ENCODE peak calls at places on chromosomes 16 and 17, in five cellular contexts. Y is lower lobe of right lung, Z is heart left ventricle, F is fibroblast of lung, U is endothelial cell. I is an unnamed sample.

GRCh38 chr16:69019811-69020210 is 85.6 kb upstream of the HAS3 start:
- DNase-seq in U (no peak), Z (no peak), F (no peak), Y (no peak), I (no peak)

GRCh38 chr16:83849434-83849833 is 41.7 kb downstream of the HSBP1 start:
- DNase-seq in Y (no peak), F (no peak), Z (no peak), U (no peak), I (no peak)

GRCh38 chr16:78659668-78660217 is 560.3 kb downstream of the WWOX start:
- DNase-seq in U (no peak), Y (no peak), F (no peak), Z (no peak), I (no peak)

GRCh38 chr17:81551458-81552243 is 502 bp downstream of the FAAP100 start:
- DNase-seq in U (peak), F (no peak), Z (peak), Y (no peak), I (peak)

GRCh38 chr17:3385869-3386816 is at the start of gene OR3A2:
- DNase-seq in F (no peak), U (no peak), Y (no peak), Z (no peak), I (no peak)

GRCh38 chr16:3945751-3946603 is 65.5 kb upstream of the CREBBP start:
- DNase-seq in Z (no peak), F (peak), U (no peak), Y (peak), I (peak)

GRCh38 chr16:87352818-87353217 is 30.8 kb downstream of the FBXO31 start:
- DNase-seq in F (no peak), Y (no peak), Z (no peak), U (no peak), I (no peak)

GRCh38 chr16:30882429-30883310 is 11.2 kb downstream of the BCL7C start:
- DNase-seq in U (no peak), Y (no peak), Z (peak), F (no peak), I (no peak)

GRCh38 chr17:4165301-4166010 is 22.5 kb downstream of the CYB5D2 start:
- DNase-seq in Z (no peak), F (peak), U (no peak), Y (no peak), I (peak)

GRCh38 chr17:55545765-55546164 is 34.5 kb upstream of the SMIM36 start:
- DNase-seq in U (no peak), Z (no peak), Y (no peak), F (no peak), I (no peak)

GRCh38 chr17:36721560-36722120 is 120.3 kb downstream of the MRM1 start:
- DNase-seq in F (no peak), Z (no peak), U (no peak), Y (no peak), I (no peak)

GRCh38 chr16:22388101-22388644 is 13.8 kb upstream of the CDR2 start:
- DNase-seq in Z (no peak), U (no peak), F (peak), Y (no peak), I (no peak)

GRCh38 chr17:2948721-2949468 is 114.5 kb downstream of the OR1D5 start:
- DNase-seq in F (no peak), Z (no peak), Y (peak), U (no peak), I (no peak)

GRCh38 chr17:76088868-76089576 is 10.0 kb downstream of the ZACN start:
- DNase-seq in Z (no peak), U (no peak), Y (no peak), F (no peak), I (no peak)

GRCh38 chr16:15466886-15467781 is 32.7 kb downstream of the BMERB1 start:
- DNase-seq in Y (no peak), U (no peak), Z (no peak), F (peak), I (no peak)

GRCh38 chr16:72938426-72939164 is 109.3 kb downstream of the ZFHX3 start:
- DNase-seq in U (no peak), F (peak), Y (peak), Z (peak), I (peak)

GRCh38 chr17:57599271-57600045 is 145.6 kb downstream of the CCDC182 start:
- DNase-seq in F (no peak), Z (no peak), Y (no peak), U (no peak), I (no peak)

DNA sequence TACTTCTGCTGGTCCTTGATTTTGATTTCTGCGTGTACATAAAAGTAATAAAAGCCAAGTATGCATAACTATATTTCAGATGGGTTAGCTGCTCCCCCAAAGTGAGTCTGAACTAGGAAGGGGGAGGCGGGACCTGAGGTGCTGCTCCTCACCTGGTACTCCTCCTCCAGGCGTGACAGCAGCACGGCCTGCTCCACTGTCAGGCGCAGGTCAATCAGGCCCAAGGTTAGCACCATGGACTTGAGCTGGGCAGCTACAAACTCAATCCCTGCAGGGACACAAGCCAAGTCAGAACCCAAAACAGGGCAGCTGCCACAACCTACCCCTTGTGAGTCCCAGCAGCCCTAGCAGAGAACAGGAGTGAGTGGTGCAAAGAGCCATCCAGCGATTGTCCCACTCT is 18.0 kb downstream of the ATPAF2 start:
- DNase-seq in Z (no peak), F (no peak), U (no peak), Y (no peak), I (no peak)
- TF ChIP-seq CTCF in Z (no peak), F (no peak), U (no peak), Y (no peak), I (no peak)

GRCh38 chr16:47258874-47259461 is 115.2 kb upstream of the NETO2 start:
- DNase-seq in F (peak), U (peak), Z (no peak), Y (no peak), I (no peak)
- TF ChIP-seq CTCF in F (peak), U (peak), Z (peak), Y (peak), I (peak)

DNA sequence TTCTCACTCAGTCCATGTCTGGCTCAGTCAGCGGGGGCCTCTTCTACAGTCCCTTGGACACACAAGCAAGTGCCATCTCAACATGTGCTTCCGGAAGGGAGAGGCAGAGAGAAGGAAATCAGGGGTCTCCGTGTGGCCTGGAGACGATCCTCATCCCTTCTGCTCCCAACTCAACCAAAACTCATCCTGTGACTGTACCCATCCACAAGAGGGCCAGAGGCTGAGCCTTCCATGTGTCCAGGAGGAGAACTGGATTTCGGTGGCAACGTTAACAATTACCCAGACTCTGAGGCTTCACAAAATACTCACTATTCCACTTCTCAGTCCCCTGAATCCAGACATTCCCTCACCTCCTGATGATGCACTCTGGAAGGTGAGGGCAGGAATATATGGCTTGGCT is 7.8 kb upstream of the ALOX12B start:
- DNase-seq in Z (no peak), F (no peak), Y (no peak), U (no peak), I (no peak)
- TF ChIP-seq CTCF in Z (no peak), F (no peak), Y (no peak), U (no peak), I (no peak)

GRCh38 chr17:29617125-29617480 is 5.6 kb downstream of the CORO6 start:
- DNase-seq in F (peak), U (peak), Z (peak), Y (peak), I (peak)

GRCh38 chr17:29619251-29619650 is 3.5 kb downstream of the CORO6 start:
- DNase-seq in Y (no peak), F (peak), U (no peak), Z (no peak), I (no peak)

GRCh38 chr17:29617481-29618271 is 5.0 kb downstream of the CORO6 start:
- DNase-seq in U (peak), Z (peak), Y (peak), F (peak), I (peak)

GRCh38 chr17:29620271-29620670 is 2.4 kb downstream of the CORO6 start:
- DNase-seq in Y (no peak), F (peak), Z (no peak), U (no peak), I (no peak)

GRCh38 chr17:29618272-29619065 is 4.2 kb downstream of the CORO6 start:
- DNase-seq in U (no peak), Z (no peak), Y (no peak), F (no peak), I (no peak)
- TF ChIP-seq CTCF in U (no peak), Z (peak), Y (no peak), F (no peak), I (no peak)

DNA sequence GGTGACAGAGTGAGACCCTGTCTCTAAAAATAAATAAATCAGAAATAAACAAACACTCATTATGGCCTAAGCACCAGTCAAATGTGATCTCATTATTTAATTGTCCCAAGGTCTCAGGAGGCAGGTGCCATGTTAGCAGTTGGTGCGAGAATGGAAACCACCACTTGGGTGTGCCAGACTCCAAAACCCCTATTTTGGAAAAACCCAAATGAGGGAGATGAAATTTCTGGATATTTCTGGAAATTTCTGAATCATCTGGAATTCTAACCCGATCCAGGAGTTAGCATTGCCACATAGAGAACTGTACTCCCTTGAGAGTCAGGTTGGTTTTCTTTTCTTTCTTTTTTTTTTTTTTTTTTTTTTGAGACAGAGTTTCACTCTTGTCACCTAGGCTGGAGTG is 264.0 kb downstream of the XYLT1 start:
- DNase-seq in U (no peak), Z (no peak), Y (no peak), F (peak), I (no peak)
- TF ChIP-seq CTCF in U (no peak), Z (no peak), Y (no peak), F (peak), I (no peak)